ENCODE peak calls at places on chromosomes 16 and 17, in eight cellular contexts. J is heart left ventricle; A is renal cortical epithelial cell; X is GM03348; N is stimulated activated CD4-positive, alpha-beta T cell treated with anti-CD3 and anti-CD28 coated beads, Interleukin-1b, Interleukin-23, amount 100 ng/mL, for 24 hours; R is activated T-helper 2 cell treated with anti-CD3 and anti-CD28 coated beads, Interferon-gamma antibody, Interleukin-2, Interleukin-4, amounts not matched to agents 10 μg/mL and 5 μg/mL and 100 μg/mL, durations not matched to agents 14 hours and 24 hours and 36 hours; M is neural progenitor cell; U is cardiac fibroblast. O is an unnamed sample.

GRCh38 chr16:16867994-16868393 is 489.1 kb downstream of the NPIPA7 start:
- DNase-seq in M (peak; percentile 65), J (no peak), N (no peak), A (no peak), U (no peak), X (no peak), R (no peak), O (no peak)

GRCh38 chr16:64711596-64711995 is 410.3 kb downstream of the CDH11 start:
- DNase-seq in M (no peak), N (no peak), X (no peak), U (no peak), R (no peak), A (no peak), J (no peak), O (no peak)

GRCh38 chr17:70258465-70258864 is 89.1 kb downstream of the KCNJ2 start:
- DNase-seq in A (no peak), U (no peak), R (no peak), M (no peak), N (no peak), X (no peak), J (no peak), O (no peak)

GRCh38 chr17:44759096-44759915 is 518 bp downstream of the ADAM11 start:
- DNase-seq in J (no peak), X (no peak), M (peak; percentile 25), A (no peak), U (no peak), R (no peak), N (no peak), O (no peak)

GRCh38 chr17:34259151-34259550 is 4.1 kb downstream of the CCL2 start:
- DNase-seq in M (no peak), X (peak; percentile 57), U (peak; percentile 91), J (no peak), A (peak; percentile 89), N (no peak), R (no peak), O (no peak)

GRCh38 chr17:35588196-35588920 is 1.2 kb downstream of the AP2B1 start:
- DNase-seq in M (no peak), U (peak; percentile 47), J (no peak), A (peak; percentile 95), R (no peak), X (no peak), N (no peak), O (no peak)

GRCh38 chr17:42660692-42661345 is 1.7 kb downstream of the TUBG2 start:
- DNase-seq in R (no peak), X (peak; percentile 72), M (no peak), N (no peak), J (no peak), A (peak; percentile 65), U (peak; percentile 74), O (no peak)

GRCh38 chr16:67013238-67013822 is 15.6 kb upstream of the CBFB start:
- DNase-seq in U (no peak), J (no peak), A (no peak), R (no peak), X (no peak), N (no peak), M (no peak), O (no peak)

GRCh38 chr17:61314368-61315078 is 85.1 kb upstream of the TBX2 start:
- DNase-seq in U (peak; percentile 88), A (no peak), R (no peak), J (no peak), N (no peak), X (peak; percentile 67), M (no peak), O (no peak)

GRCh38 chr16:68091604-68092261 is 6.6 kb downstream of the NFATC3 start:
- DNase-seq in U (peak; percentile 67), R (no peak), N (no peak), A (peak; percentile 93), M (no peak), J (peak; percentile 5), X (no peak), O (no peak)

O was measured in activated CD4-positive, CD25-positive, alpha-beta regulatory T cell.